ENCODE peak calls at places on chromosomes 12 and 14, in seven cellular contexts. One of them, this sample, is unnamed.

GRCh38 chr14:60003991-60004390 is 84.0 kb downstream of the LRRC9 start:
- DNase-seq in Ammon's horn: no peak
- DNase-seq in hypothalamus: no peak
- DNase-seq in CD4-positive, alpha-beta memory T cell: no peak
- DNase-seq in cardiac septum: no peak
- DNase-seq in mesothelial cell of epicardium: no peak
- DNase-seq in HEK293T: no peak
- DNase-seq in this sample: no peak

GRCh38 chr14:30569216-30569902 is 10.4 kb downstream of the G2E3 start:
- DNase-seq in HEK293T: no peak
- DNase-seq in CD4-positive, alpha-beta memory T cell: no peak
- DNase-seq in hypothalamus: no peak
- DNase-seq in Ammon's horn: no peak
- DNase-seq in cardiac septum: no peak
- DNase-seq in mesothelial cell of epicardium: no peak
- DNase-seq in this sample: no peak

GRCh38 chr14:77144412-77145115 is 3.0 kb upstream of the ZDHHC22 start:
- DNase-seq in cardiac septum: peak; percentile 12
- DNase-seq in Ammon's horn: no peak
- DNase-seq in mesothelial cell of epicardium: no peak
- DNase-seq in HEK293T: no peak
- DNase-seq in CD4-positive, alpha-beta memory T cell: no peak
- DNase-seq in hypothalamus: no peak
- DNase-seq in this sample: no peak

GRCh38 chr12:88944403-88944802 is 364.1 kb upstream of the KITLG start:
- DNase-seq in CD4-positive, alpha-beta memory T cell: no peak
- DNase-seq in HEK293T: no peak
- DNase-seq in mesothelial cell of epicardium: no peak
- DNase-seq in hypothalamus: no peak
- DNase-seq in cardiac septum: no peak
- DNase-seq in Ammon's horn: no peak
- DNase-seq in this sample: no peak

GRCh38 chr14:87196436-87196835 is 796.5 kb downstream of the GALC start:
- DNase-seq in CD4-positive, alpha-beta memory T cell: no peak
- DNase-seq in Ammon's horn: no peak
- DNase-seq in HEK293T: no peak
- DNase-seq in cardiac septum: no peak
- DNase-seq in mesothelial cell of epicardium: no peak
- DNase-seq in hypothalamus: no peak
- DNase-seq in this sample: no peak

GRCh38 chr14:68956728-68957127 is 22.4 kb downstream of the ACTN1 start:
- DNase-seq in hypothalamus: no peak
- DNase-seq in mesothelial cell of epicardium: no peak
- DNase-seq in cardiac septum: no peak
- DNase-seq in CD4-positive, alpha-beta memory T cell: no peak
- DNase-seq in Ammon's horn: no peak
- DNase-seq in HEK293T: no peak
- DNase-seq in this sample: no peak

GRCh38 chr12:115542656-115543055 is 734.8 kb downstream of the MED13L start:
- DNase-seq in HEK293T: no peak
- DNase-seq in mesothelial cell of epicardium: no peak
- DNase-seq in CD4-positive, alpha-beta memory T cell: no peak
- DNase-seq in cardiac septum: no peak
- DNase-seq in hypothalamus: no peak
- DNase-seq in Ammon's horn: no peak
- DNase-seq in this sample: no peak

GRCh38 chr14:26363689-26364088 is 234.1 kb downstream of the NOVA1 start:
- DNase-seq in HEK293T: no peak
- DNase-seq in Ammon's horn: no peak
- DNase-seq in cardiac septum: no peak
- DNase-seq in CD4-positive, alpha-beta memory T cell: no peak
- DNase-seq in mesothelial cell of epicardium: no peak
- DNase-seq in hypothalamus: no peak
- DNase-seq in this sample: no peak

GRCh38 chr12:6226701-6227096 is 26.5 kb downstream of the CD9 start:
- DNase-seq in HEK293T: no peak
- DNase-seq in hypothalamus: no peak
- DNase-seq in Ammon's horn: no peak
- DNase-seq in mesothelial cell of epicardium: no peak
- DNase-seq in CD4-positive, alpha-beta memory T cell: no peak
- DNase-seq in cardiac septum: no peak
- DNase-seq in this sample: no peak

GRCh38 chr12:29796823-29797263 is 13.1 kb upstream of the TMTC1 start:
- DNase-seq in HEK293T: peak; percentile 21
- DNase-seq in CD4-positive, alpha-beta memory T cell: no peak
- DNase-seq in Ammon's horn: no peak
- DNase-seq in hypothalamus: no peak
- DNase-seq in cardiac septum: no peak
- DNase-seq in mesothelial cell of epicardium: no peak
- DNase-seq in this sample: no peak

GRCh38 chr14:103696466-103697071 is 18.7 kb downstream of the XRCC3 start:
- DNase-seq in CD4-positive, alpha-beta memory T cell: no peak
- DNase-seq in hypothalamus: no peak
- DNase-seq in cardiac septum: no peak
- DNase-seq in mesothelial cell of epicardium: no peak
- DNase-seq in HEK293T: no peak
- DNase-seq in Ammon's horn: peak; percentile 3
- DNase-seq in this sample: peak; percentile 15

GRCh38 chr12:115988629-115989563 is 288.6 kb downstream of the MED13L start:
- DNase-seq in hypothalamus: no peak
- DNase-seq in HEK293T: no peak
- DNase-seq in cardiac septum: no peak
- DNase-seq in CD4-positive, alpha-beta memory T cell: no peak
- DNase-seq in Ammon's horn: no peak
- DNase-seq in mesothelial cell of epicardium: no peak
- DNase-seq in this sample: no peak

GRCh38 chr12:128138125-128138524 is 128.8 kb upstream of the TMEM132C start:
- DNase-seq in cardiac septum: no peak
- DNase-seq in HEK293T: no peak
- DNase-seq in Ammon's horn: no peak
- DNase-seq in mesothelial cell of epicardium: no peak
- DNase-seq in CD4-positive, alpha-beta memory T cell: no peak
- DNase-seq in hypothalamus: no peak
- DNase-seq in this sample: no peak

GRCh38 chr14:76050797-76051392 is 65.3 kb downstream of the IFT43 start:
- DNase-seq in mesothelial cell of epicardium: peak; percentile 75
- DNase-seq in hypothalamus: no peak
- DNase-seq in Ammon's horn: peak; percentile 82
- DNase-seq in HEK293T: peak; percentile 64
- DNase-seq in cardiac septum: no peak
- DNase-seq in CD4-positive, alpha-beta memory T cell: peak; percentile 46
- DNase-seq in this sample: peak; percentile 48

GRCh38 chr12:51246254-51246853 is 7.7 kb downstream of the DAZAP2 start:
- DNase-seq in mesothelial cell of epicardium: no peak
- DNase-seq in HEK293T: no peak
- DNase-seq in Ammon's horn: peak; percentile 61
- DNase-seq in hypothalamus: no peak
- DNase-seq in cardiac septum: no peak
- DNase-seq in CD4-positive, alpha-beta memory T cell: peak; percentile 51
- DNase-seq in this sample: no peak

GRCh38 chr14:32492482-32492881 is 163.4 kb downstream of the AKAP6 start:
- DNase-seq in mesothelial cell of epicardium: no peak
- DNase-seq in cardiac septum: no peak
- DNase-seq in hypothalamus: no peak
- DNase-seq in CD4-positive, alpha-beta memory T cell: no peak
- DNase-seq in Ammon's horn: no peak
- DNase-seq in HEK293T: no peak
- DNase-seq in this sample: no peak